ENCODE peak calls at places on chromosomes 11 and 22, in five cellular contexts. O is H1, G is HepG2, C is GM12878, Q is NT2/D1. B is an unnamed sample.

GRCh38 chr22:38222797-38223119 is 21.0 kb downstream of the MAFF start:
- DNase-seq in O (no peak), G (no peak), C (no peak), Q (no peak), B (no peak)

GRCh38 chr11:64841592-64842365 is 2.7 kb downstream of the CDC42BPG start:
- DNase-seq in O (no peak), G (no peak), C (no peak), Q (no peak), B (no peak)

GRCh38 chr22:19932367-19933206 is 9.0 kb upstream of the COMT start:
- DNase-seq in O (no peak), G (no peak), C (no peak), Q (no peak), B (no peak)

GRCh38 chr11:94060401-94060800 is 39.2 kb downstream of the HEPHL1 start:
- DNase-seq in O (no peak), G (no peak), C (no peak), Q (no peak), B (no peak)

GRCh38 chr11:20155683-20156279 is 4.5 kb downstream of the DBX1 start:
- DNase-seq in O (no peak), G (no peak), C (no peak), Q (no peak), B (no peak)

GRCh38 chr11:396511-396947 is 2.5 kb downstream of the PKP3 start:
- DNase-seq in O (no peak), G (peak; percentile 60), C (no peak), Q (no peak), B (peak; percentile 33)

GRCh38 chr22:24338701-24339451 is 68.2 kb downstream of the SPECC1L start:
- DNase-seq in O (no peak), G (no peak), C (no peak), Q (no peak), B (no peak)

GRCh38 chr11:95339554-95339953 is 108.6 kb upstream of the SESN3 start:
- DNase-seq in O (no peak), G (no peak), C (no peak), Q (no peak), B (no peak)

GRCh38 chr11:118530683-118531596 is at the start of gene TMEM25:
- DNase-seq in O (no peak), G (peak; percentile 32), C (no peak), Q (peak; percentile 43), B (peak; percentile 84)

GRCh38 chr22:36730176-36730858 is 26.8 kb upstream of the CACNG2 start:
- DNase-seq in O (no peak), G (no peak), C (no peak), Q (no peak), B (no peak)

GRCh38 chr11:94183886-94184264 is 55.2 kb downstream of the PANX1 start:
- DNase-seq in O (peak; percentile 63), G (peak; percentile 33), C (peak; percentile 17), Q (peak; percentile 79), B (peak; percentile 77)

GRCh38 chr11:126443120-126443519 is 87.6 kb downstream of the ST3GAL4 start:
- DNase-seq in O (no peak), G (no peak), C (no peak), Q (no peak), B (no peak)

GRCh38 chr11:125348704-125349635 is 147.1 kb downstream of the FEZ1 start:
- DNase-seq in O (no peak), G (peak; percentile 23), C (no peak), Q (no peak), B (peak; percentile 78)

GRCh38 chr22:48378673-48379072 is 1449.0 kb downstream of the BRD1 start:
- DNase-seq in O (no peak), G (no peak), C (no peak), Q (no peak), B (no peak)

GRCh38 chr22:48379371-48379770 is 1448.3 kb downstream of the BRD1 start:
- DNase-seq in O (no peak), G (no peak), C (no peak), Q (no peak), B (no peak)

GRCh38 chr22:48376936-48377335 is 1450.7 kb downstream of the BRD1 start:
- DNase-seq in O (no peak), G (no peak), C (no peak), Q (no peak), B (no peak)

GRCh38 chr22:48373626-48374173 is 1454.0 kb downstream of the BRD1 start:
- DNase-seq in O (no peak), G (no peak), C (no peak), Q (no peak), B (no peak)

DNA sequence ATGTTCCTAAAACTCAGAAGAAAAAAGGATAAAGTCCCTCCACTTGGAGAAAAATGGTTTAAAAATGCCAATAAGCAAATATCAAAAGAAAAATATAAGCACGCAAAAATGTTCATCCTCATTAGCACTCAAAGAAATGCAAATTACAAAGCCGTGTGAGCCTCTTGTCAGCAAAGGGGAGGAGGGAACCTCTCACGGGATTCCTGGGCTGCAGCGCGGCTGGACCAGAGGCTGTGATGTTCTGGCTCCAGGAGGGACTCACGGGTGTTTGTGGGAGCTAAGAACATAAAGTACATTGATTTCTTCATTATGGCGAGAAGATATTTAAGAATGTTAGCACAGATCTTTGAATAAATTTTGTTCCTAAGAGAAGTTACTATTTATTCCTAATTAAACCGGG is 1451.2 kb downstream of the BRD1 start:
- DNase-seq in O (no peak), G (no peak), C (no peak), Q (no peak), B (no peak)
- TF ChIP-seq SUZ12 in O (no peak), G (no peak), C (no peak), Q (no peak), B (no peak)

DNA sequence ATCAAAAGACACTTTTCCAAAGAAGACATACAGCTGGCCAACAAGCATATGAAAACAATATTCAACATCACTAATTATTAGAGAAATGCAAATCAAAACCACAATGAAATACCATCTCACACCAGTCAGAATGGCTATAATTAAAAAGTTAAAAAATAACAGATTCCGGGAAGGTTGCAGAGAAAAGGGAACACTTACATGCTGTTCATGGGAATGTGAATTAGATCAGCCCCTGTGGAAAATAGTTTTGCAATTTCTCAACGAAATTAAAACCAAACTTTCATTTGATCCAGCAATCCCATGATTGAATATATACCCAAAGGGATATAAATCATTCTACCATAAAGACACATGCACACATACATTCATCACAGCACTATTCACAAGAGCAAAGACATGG is 32.5 kb downstream of the NOX4 start:
- DNase-seq in O (no peak), G (no peak), C (no peak), Q (no peak), B (no peak)
- TF ChIP-seq SUZ12 in O (no peak), G (no peak), C (no peak), Q (no peak), B (no peak)

GRCh38 chr22:29032014-29032475 is 29.6 kb downstream of the C22orf31 start:
- DNase-seq in O (no peak), G (peak; percentile 78), C (no peak), Q (no peak), B (peak; percentile 55)
- TF ChIP-seq SUZ12 in O (no peak), G (no peak), C (no peak), Q (no peak), B (no peak)

GRCh38 chr11:120271672-120272071 is 31.7 kb downstream of the POU2F3 start:
- DNase-seq in O (no peak), G (no peak), C (no peak), Q (no peak), B (no peak)

GRCh38 chr11:120272303-120272702 is 32.4 kb downstream of the POU2F3 start:
- DNase-seq in O (no peak), G (no peak), C (no peak), Q (no peak), B (no peak)

GRCh38 chr11:120268686-120269085 is 28.7 kb downstream of the POU2F3 start:
- DNase-seq in O (no peak), G (no peak), C (no peak), Q (no peak), B (no peak)

GRCh38 chr11:120270386-120270785 is 30.4 kb downstream of the POU2F3 start:
- DNase-seq in O (no peak), G (no peak), C (no peak), Q (no peak), B (no peak)

GRCh38 chr11:120273432-120273831 is 33.5 kb downstream of the POU2F3 start:
- DNase-seq in O (no peak), G (no peak), C (no peak), Q (no peak), B (no peak)
- TF ChIP-seq SUZ12 in O (no peak), G (no peak), C (no peak), Q (no peak), B (no peak)

GRCh38 chr22:31346255-31346732 is at the start of gene PATZ1:
- DNase-seq in O (peak; percentile 61), G (peak; percentile 91), C (no peak), Q (no peak), B (peak; percentile 82)

GRCh38 chr22:31347251-31348008 is 1.3 kb upstream of the PATZ1 start:
- DNase-seq in O (no peak), G (peak; percentile 64), C (no peak), Q (no peak), B (peak; percentile 73)

GRCh38 chr22:31348766-31349165 is 2.6 kb upstream of the PATZ1 start:
- DNase-seq in O (no peak), G (no peak), C (no peak), Q (no peak), B (no peak)

GRCh38 chr22:31345331-31346254 is 553 bp downstream of the PATZ1 start:
- DNase-seq in O (peak; percentile 53), G (peak; percentile 70), C (peak; percentile 39), Q (no peak), B (peak; percentile 97)

GRCh38 chr22:31346733-31347250 is 646 bp upstream of the PATZ1 start:
- DNase-seq in O (no peak), G (peak; percentile 68), C (no peak), Q (no peak), B (peak; percentile 58)
- TF ChIP-seq SUZ12 in O (no peak), G (no peak), C (no peak), Q (no peak), B (no peak)